ENCODE peak calls at places on chromosome 9, in five cellular contexts. Z, D, B, W and P are unnamed samples.

GRCh38 chr9:135080286-135081263 is 6.9 kb upstream of the OLFM1 start:
- DNase-seq in Z (no peak), B (no peak), W (no peak), D (no peak), P (peak; percentile 54)

GRCh38 chr9:4092793-4093709 is 206.8 kb downstream of the GLIS3 start:
- DNase-seq in Z (no peak), D (no peak), B (no peak), W (no peak), P (no peak)

GRCh38 chr9:121196389-121196788 is 5.3 kb downstream of the RAB14 start:
- DNase-seq in Z (no peak), W (no peak), B (no peak), D (no peak), P (no peak)

GRCh38 chr9:70868044-70868443 is 253.4 kb downstream of the TRPM3 start:
- DNase-seq in W (no peak), B (no peak), D (no peak), Z (no peak), P (no peak)

GRCh38 chr9:71073494-71073893 is 47.9 kb downstream of the TRPM3 start:
- DNase-seq in B (no peak), D (no peak), Z (no peak), W (no peak), P (no peak)

GRCh38 chr9:33637881-33638280 is 113.8 kb downstream of the ANKRD18B start:
- DNase-seq in B (no peak), D (no peak), W (no peak), Z (no peak), P (no peak)

GRCh38 chr9:33416996-33417395 is 14.6 kb upstream of the AQP7 start:
- DNase-seq in W (no peak), Z (no peak), D (no peak), B (no peak), P (no peak)

GRCh38 chr9:136085815-136086212 is 9.3 kb downstream of the NACC2 start:
- DNase-seq in B (peak; percentile 78), D (no peak), W (peak; percentile 87), Z (no peak), P (peak; percentile 88)

GRCh38 chr9:129757045-129757444 is 4.2 kb upstream of the PTGES start:
- DNase-seq in Z (no peak), D (no peak), B (no peak), W (no peak), P (no peak)

GRCh38 chr9:96082516-96083232 is 207.2 kb downstream of the ERCC6L2 start:
- DNase-seq in Z (no peak), D (no peak), B (no peak), W (no peak), P (no peak)

GRCh38 chr9:113614843-113615648 is 151.5 kb downstream of the RGS3 start:
- DNase-seq in Z (peak; percentile 78), B (no peak), W (peak; percentile 80), D (no peak), P (peak; percentile 83)

GRCh38 chr9:134396825-134397224 is 70.6 kb downstream of the RXRA start:
- DNase-seq in Z (no peak), D (peak; percentile 49), B (no peak), W (no peak), P (peak; percentile 72)

GRCh38 chr9:121399883-121400607 is 30.0 kb upstream of the STOM start:
- DNase-seq in W (no peak), Z (no peak), B (no peak), D (peak; percentile 64), P (no peak)

GRCh38 chr9:15485836-15486678 is 24.7 kb downstream of the PSIP1 start:
- DNase-seq in W (no peak), Z (no peak), D (peak; percentile 27), B (no peak), P (no peak)
- H3K4me1 ChIP-seq in W (no peaks in the 10 kb centered on the region), Z (no peaks in the 10 kb centered on the region), D (peaks cover 9% of the 10 kb centered on the region), B (no peaks in the 10 kb centered on the region), P (no peaks in the 10 kb centered on the region)

GRCh38 chr9:95043826-95044225 is 273.7 kb downstream of the FANCC start:
- DNase-seq in B (no peak), W (no peak), Z (no peak), D (no peak), P (no peak)
- H3K4me1 ChIP-seq in B (peaks cover 97% of the 10 kb centered on the region), W (no peaks in the 10 kb centered on the region), Z (peaks cover 11% of the 10 kb centered on the region), D (peaks cover 9% of the 10 kb centered on the region), P (peaks cover 3% of the 10 kb centered on the region)

DNA sequence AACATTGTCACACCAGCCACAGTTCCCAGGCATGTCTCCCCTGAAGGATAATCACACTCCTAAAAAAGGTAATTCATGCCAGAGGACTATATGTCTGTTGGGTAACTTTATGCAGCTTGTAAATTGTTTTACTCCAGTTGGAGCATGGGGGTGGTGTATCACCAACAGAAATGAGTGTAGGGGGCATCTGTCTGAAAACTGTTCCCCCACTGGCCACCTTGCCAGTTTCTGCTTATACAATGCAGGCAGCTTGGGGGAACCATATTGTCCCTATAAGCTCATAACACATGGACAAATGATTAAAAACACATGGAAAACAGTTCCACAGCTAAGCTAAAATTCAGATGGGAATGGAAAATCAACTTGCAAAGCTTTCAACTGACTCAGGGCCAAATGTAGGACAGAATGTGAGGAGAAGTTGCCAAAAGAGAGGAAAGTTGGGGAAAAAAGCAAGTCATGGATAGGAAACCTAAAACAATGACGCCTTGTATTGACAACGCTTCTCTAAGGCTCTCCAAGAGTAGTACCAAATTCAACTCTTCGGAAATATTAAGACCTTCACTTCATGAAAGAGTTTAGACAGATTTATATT is 7.9 kb upstream of the CER1 start:
- DNase-seq in D (no peak), Z (no peak), B (no peak), W (no peak), P (no peak)
- H3K4me1 ChIP-seq in D (no peaks in the 10 kb centered on the region), Z (no peaks in the 10 kb centered on the region), B (no peaks in the 10 kb centered on the region), W (no peaks in the 10 kb centered on the region), P (no peaks in the 10 kb centered on the region)

DNA sequence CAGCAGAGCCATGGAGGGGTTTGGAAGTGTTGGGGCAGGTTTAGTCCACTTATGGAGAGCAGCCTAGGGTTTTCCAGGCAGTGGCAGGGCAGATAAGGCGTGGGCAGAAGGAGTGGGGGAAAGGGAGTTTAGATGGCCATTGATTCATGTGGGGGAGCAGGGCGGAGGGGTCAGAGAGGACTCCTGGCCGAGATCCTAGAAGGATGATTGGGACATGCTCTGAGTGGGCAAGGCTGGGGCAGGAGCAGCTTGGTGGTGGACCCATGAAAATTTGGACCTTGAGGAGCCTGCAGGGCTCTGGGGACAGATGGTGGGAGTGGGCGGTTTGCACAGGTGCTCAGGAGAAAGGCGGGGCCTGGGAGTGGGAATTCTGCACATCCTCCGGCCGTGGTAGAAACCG is 18.1 kb upstream of the TOR2A start:
- DNase-seq in Z (no peak), D (no peak), B (no peak), W (no peak), P (no peak)
- H3K4me1 ChIP-seq in Z (no peaks in the 10 kb centered on the region), D (no peaks in the 10 kb centered on the region), B (peaks cover 45% of the 10 kb centered on the region), W (no peaks in the 10 kb centered on the region), P (no peaks in the 10 kb centered on the region)